ENCODE peak calls at places on chromosomes 16 and 17, in eight cellular contexts. One of them, this sample, is unnamed.

GRCh38 chr17:36879599-36880255 is 57.5 kb upstream of the LHX1 start:
- ATAC-seq in mucosa of descending colon: no peak
- ATAC-seq in RWPE2: no peak
- ATAC-seq in HepG2: no peak
- ATAC-seq in naive thymus-derived CD8-positive, alpha-beta T cell: no peak
- ATAC-seq in omental fat pad: no peak
- ATAC-seq in upper lobe of left lung: no peak
- ATAC-seq in Right ventricle myocardium superior: no peak
- ATAC-seq in this sample: no peak

GRCh38 chr17:14282700-14283099 is 18.2 kb upstream of the HS3ST3B1 start:
- ATAC-seq in mucosa of descending colon: no peak
- ATAC-seq in Right ventricle myocardium superior: no peak
- ATAC-seq in HepG2: no peak
- ATAC-seq in naive thymus-derived CD8-positive, alpha-beta T cell: no peak
- ATAC-seq in RWPE2: no peak
- ATAC-seq in omental fat pad: no peak
- ATAC-seq in upper lobe of left lung: no peak
- ATAC-seq in this sample: no peak

GRCh38 chr17:79087428-79088143 is 13.0 kb downstream of the ENGASE start:
- ATAC-seq in RWPE2: peak
- ATAC-seq in omental fat pad: peak
- ATAC-seq in mucosa of descending colon: peak
- ATAC-seq in Right ventricle myocardium superior: peak
- ATAC-seq in upper lobe of left lung: peak
- ATAC-seq in naive thymus-derived CD8-positive, alpha-beta T cell: peak
- ATAC-seq in HepG2: peak
- ATAC-seq in this sample: peak

GRCh38 chr17:57794841-57795240 is 49.7 kb upstream of the CCDC182 start:
- ATAC-seq in naive thymus-derived CD8-positive, alpha-beta T cell: no peak
- ATAC-seq in HepG2: no peak
- ATAC-seq in mucosa of descending colon: no peak
- ATAC-seq in upper lobe of left lung: no peak
- ATAC-seq in Right ventricle myocardium superior: no peak
- ATAC-seq in omental fat pad: no peak
- ATAC-seq in RWPE2: no peak
- ATAC-seq in this sample: no peak

GRCh38 chr16:84327926-84328505 is 33.3 kb downstream of the WFDC1 start:
- ATAC-seq in omental fat pad: no peak
- ATAC-seq in Right ventricle myocardium superior: no peak
- ATAC-seq in RWPE2: no peak
- ATAC-seq in HepG2: no peak
- ATAC-seq in naive thymus-derived CD8-positive, alpha-beta T cell: no peak
- ATAC-seq in upper lobe of left lung: no peak
- ATAC-seq in mucosa of descending colon: no peak
- ATAC-seq in this sample: no peak

GRCh38 chr17:55524440-55525220 is 13.4 kb upstream of the SMIM36 start:
- ATAC-seq in RWPE2: no peak
- ATAC-seq in mucosa of descending colon: no peak
- ATAC-seq in naive thymus-derived CD8-positive, alpha-beta T cell: no peak
- ATAC-seq in Right ventricle myocardium superior: no peak
- ATAC-seq in HepG2: no peak
- ATAC-seq in omental fat pad: no peak
- ATAC-seq in upper lobe of left lung: no peak
- ATAC-seq in this sample: peak

GRCh38 chr17:76586741-76587487 is 1.3 kb upstream of the ST6GALNAC2 start:
- ATAC-seq in Right ventricle myocardium superior: no peak
- ATAC-seq in mucosa of descending colon: no peak
- ATAC-seq in RWPE2: no peak
- ATAC-seq in upper lobe of left lung: no peak
- ATAC-seq in naive thymus-derived CD8-positive, alpha-beta T cell: no peak
- ATAC-seq in HepG2: no peak
- ATAC-seq in omental fat pad: no peak
- ATAC-seq in this sample: no peak

GRCh38 chr17:72719206-72719581 is 373.3 kb downstream of the SLC39A11 start:
- ATAC-seq in HepG2: no peak
- ATAC-seq in mucosa of descending colon: no peak
- ATAC-seq in RWPE2: no peak
- ATAC-seq in Right ventricle myocardium superior: no peak
- ATAC-seq in naive thymus-derived CD8-positive, alpha-beta T cell: no peak
- ATAC-seq in upper lobe of left lung: peak
- ATAC-seq in omental fat pad: no peak
- ATAC-seq in this sample: peak

GRCh38 chr16:3690991-3691720 is 26.2 kb downstream of the TRAP1 start:
- ATAC-seq in omental fat pad: no peak
- ATAC-seq in naive thymus-derived CD8-positive, alpha-beta T cell: no peak
- ATAC-seq in HepG2: no peak
- ATAC-seq in RWPE2: no peak
- ATAC-seq in mucosa of descending colon: peak
- ATAC-seq in Right ventricle myocardium superior: peak
- ATAC-seq in upper lobe of left lung: no peak
- ATAC-seq in this sample: no peak

GRCh38 chr16:71969353-71969752 is 30.8 kb downstream of the PKD1L3 start:
- ATAC-seq in naive thymus-derived CD8-positive, alpha-beta T cell: no peak
- ATAC-seq in HepG2: no peak
- ATAC-seq in mucosa of descending colon: no peak
- ATAC-seq in RWPE2: no peak
- ATAC-seq in upper lobe of left lung: no peak
- ATAC-seq in omental fat pad: no peak
- ATAC-seq in Right ventricle myocardium superior: no peak
- ATAC-seq in this sample: no peak

GRCh38 chr16:79602615-79603014 is 2.1 kb upstream of the MAF start:
- ATAC-seq in upper lobe of left lung: no peak
- ATAC-seq in omental fat pad: peak
- ATAC-seq in RWPE2: no peak
- ATAC-seq in HepG2: no peak
- ATAC-seq in mucosa of descending colon: no peak
- ATAC-seq in Right ventricle myocardium superior: no peak
- ATAC-seq in naive thymus-derived CD8-positive, alpha-beta T cell: no peak
- ATAC-seq in this sample: peak

GRCh38 chr17:46169913-46170312 is 23.3 kb downstream of the KANSL1 start:
- ATAC-seq in omental fat pad: no peak
- ATAC-seq in Right ventricle myocardium superior: no peak
- ATAC-seq in upper lobe of left lung: no peak
- ATAC-seq in HepG2: no peak
- ATAC-seq in mucosa of descending colon: no peak
- ATAC-seq in naive thymus-derived CD8-positive, alpha-beta T cell: no peak
- ATAC-seq in RWPE2: no peak
- ATAC-seq in this sample: no peak

GRCh38 chr17:58388302-58389190 is 28.8 kb downstream of the RNF43 start:
- ATAC-seq in naive thymus-derived CD8-positive, alpha-beta T cell: no peak
- ATAC-seq in mucosa of descending colon: no peak
- ATAC-seq in RWPE2: no peak
- ATAC-seq in omental fat pad: no peak
- ATAC-seq in Right ventricle myocardium superior: no peak
- ATAC-seq in upper lobe of left lung: no peak
- ATAC-seq in HepG2: no peak
- ATAC-seq in this sample: no peak

GRCh38 chr17:80969030-80969673 is 22.5 kb upstream of the CHMP6 start:
- ATAC-seq in HepG2: peak
- ATAC-seq in upper lobe of left lung: peak
- ATAC-seq in mucosa of descending colon: peak
- ATAC-seq in naive thymus-derived CD8-positive, alpha-beta T cell: no peak
- ATAC-seq in Right ventricle myocardium superior: peak
- ATAC-seq in omental fat pad: no peak
- ATAC-seq in RWPE2: peak
- ATAC-seq in this sample: peak

GRCh38 chr16:11331967-11332366 is 13.3 kb upstream of the RMI2 start:
- ATAC-seq in omental fat pad: no peak
- ATAC-seq in mucosa of descending colon: no peak
- ATAC-seq in Right ventricle myocardium superior: no peak
- ATAC-seq in RWPE2: no peak
- ATAC-seq in HepG2: no peak
- ATAC-seq in naive thymus-derived CD8-positive, alpha-beta T cell: no peak
- ATAC-seq in upper lobe of left lung: no peak
- ATAC-seq in this sample: no peak

GRCh38 chr16:62929593-62929992 is 893.4 kb upstream of the CDH8 start:
- ATAC-seq in RWPE2: no peak
- ATAC-seq in upper lobe of left lung: no peak
- ATAC-seq in Right ventricle myocardium superior: no peak
- ATAC-seq in omental fat pad: no peak
- ATAC-seq in mucosa of descending colon: no peak
- ATAC-seq in HepG2: no peak
- ATAC-seq in naive thymus-derived CD8-positive, alpha-beta T cell: no peak
- ATAC-seq in this sample: no peak

GRCh38 chr17:49187301-49187700 is 23.1 kb downstream of the GNGT2 start:
- ATAC-seq in omental fat pad: no peak
- ATAC-seq in upper lobe of left lung: no peak
- ATAC-seq in HepG2: no peak
- ATAC-seq in RWPE2: no peak
- ATAC-seq in mucosa of descending colon: no peak
- ATAC-seq in naive thymus-derived CD8-positive, alpha-beta T cell: no peak
- ATAC-seq in Right ventricle myocardium superior: no peak
- ATAC-seq in this sample: no peak

GRCh38 chr17:35578195-35578928 is at the start of gene PEX12:
- ATAC-seq in mucosa of descending colon: peak
- ATAC-seq in HepG2: peak
- ATAC-seq in naive thymus-derived CD8-positive, alpha-beta T cell: peak
- ATAC-seq in omental fat pad: peak
- ATAC-seq in upper lobe of left lung: peak
- ATAC-seq in Right ventricle myocardium superior: peak
- ATAC-seq in RWPE2: peak
- ATAC-seq in this sample: peak

GRCh38 chr17:21452377-21453143 is 76.4 kb downstream of the KCNJ12 start:
- ATAC-seq in mucosa of descending colon: peak
- ATAC-seq in upper lobe of left lung: peak
- ATAC-seq in naive thymus-derived CD8-positive, alpha-beta T cell: no peak
- ATAC-seq in RWPE2: no peak
- ATAC-seq in Right ventricle myocardium superior: peak
- ATAC-seq in HepG2: peak
- ATAC-seq in omental fat pad: peak
- ATAC-seq in this sample: no peak

GRCh38 chr17:35773674-35774425 is 13.2 kb downstream of the C17orf50 start:
- ATAC-seq in HepG2: peak
- ATAC-seq in omental fat pad: peak
- ATAC-seq in RWPE2: no peak
- ATAC-seq in mucosa of descending colon: no peak
- ATAC-seq in Right ventricle myocardium superior: no peak
- ATAC-seq in naive thymus-derived CD8-positive, alpha-beta T cell: no peak
- ATAC-seq in upper lobe of left lung: peak
- ATAC-seq in this sample: no peak

GRCh38 chr16:14409563-14409962 is 220.5 kb downstream of the PARN start:
- ATAC-seq in Right ventricle myocardium superior: peak
- ATAC-seq in RWPE2: peak
- ATAC-seq in upper lobe of left lung: peak
- ATAC-seq in HepG2: no peak
- ATAC-seq in omental fat pad: peak
- ATAC-seq in naive thymus-derived CD8-positive, alpha-beta T cell: no peak
- ATAC-seq in mucosa of descending colon: peak
- ATAC-seq in this sample: no peak

GRCh38 chr17:58352843-58353719 is 1.1 kb upstream of the SUPT4H1 start:
- ATAC-seq in omental fat pad: peak
- ATAC-seq in naive thymus-derived CD8-positive, alpha-beta T cell: peak
- ATAC-seq in RWPE2: no peak
- ATAC-seq in Right ventricle myocardium superior: peak
- ATAC-seq in mucosa of descending colon: peak
- ATAC-seq in upper lobe of left lung: no peak
- ATAC-seq in HepG2: no peak
- ATAC-seq in this sample: peak

GRCh38 chr17:38920374-38921291 is 4.8 kb upstream of the LASP1NB start:
- ATAC-seq in upper lobe of left lung: no peak
- ATAC-seq in omental fat pad: no peak
- ATAC-seq in naive thymus-derived CD8-positive, alpha-beta T cell: no peak
- ATAC-seq in RWPE2: no peak
- ATAC-seq in HepG2: no peak
- ATAC-seq in Right ventricle myocardium superior: peak
- ATAC-seq in mucosa of descending colon: no peak
- ATAC-seq in this sample: peak

GRCh38 chr16:71648162-71648561 is 22.2 kb downstream of the MARVELD3 start:
- ATAC-seq in Right ventricle myocardium superior: no peak
- ATAC-seq in naive thymus-derived CD8-positive, alpha-beta T cell: no peak
- ATAC-seq in RWPE2: no peak
- ATAC-seq in upper lobe of left lung: no peak
- ATAC-seq in omental fat pad: no peak
- ATAC-seq in mucosa of descending colon: no peak
- ATAC-seq in HepG2: no peak
- ATAC-seq in this sample: no peak

GRCh38 chr16:60419859-60420258 is 1616.4 kb downstream of the CDH8 start:
- ATAC-seq in mucosa of descending colon: no peak
- ATAC-seq in RWPE2: peak
- ATAC-seq in HepG2: no peak
- ATAC-seq in omental fat pad: no peak
- ATAC-seq in naive thymus-derived CD8-positive, alpha-beta T cell: no peak
- ATAC-seq in Right ventricle myocardium superior: no peak
- ATAC-seq in upper lobe of left lung: no peak
- ATAC-seq in this sample: no peak

GRCh38 chr16:7344806-7345416 is 12.3 kb downstream of the RBFOX1 start:
- ATAC-seq in omental fat pad: no peak
- ATAC-seq in naive thymus-derived CD8-positive, alpha-beta T cell: no peak
- ATAC-seq in HepG2: no peak
- ATAC-seq in RWPE2: no peak
- ATAC-seq in upper lobe of left lung: no peak
- ATAC-seq in mucosa of descending colon: no peak
- ATAC-seq in Right ventricle myocardium superior: peak
- ATAC-seq in this sample: no peak

GRCh38 chr16:78962457-78962929 is 638.0 kb downstream of the MAF start:
- ATAC-seq in Right ventricle myocardium superior: no peak
- ATAC-seq in HepG2: no peak
- ATAC-seq in upper lobe of left lung: no peak
- ATAC-seq in RWPE2: no peak
- ATAC-seq in mucosa of descending colon: no peak
- ATAC-seq in omental fat pad: peak
- ATAC-seq in naive thymus-derived CD8-positive, alpha-beta T cell: no peak
- ATAC-seq in this sample: peak

GRCh38 chr17:82282239-82283207 is 9.0 kb upstream of the CSNK1D start:
- ATAC-seq in upper lobe of left lung: peak
- ATAC-seq in HepG2: peak
- ATAC-seq in omental fat pad: peak
- ATAC-seq in naive thymus-derived CD8-positive, alpha-beta T cell: no peak
- ATAC-seq in RWPE2: peak
- ATAC-seq in Right ventricle myocardium superior: no peak
- ATAC-seq in mucosa of descending colon: peak
- ATAC-seq in this sample: peak

GRCh38 chr17:4497101-4497824 is 1.4 kb upstream of the SPNS2 start:
- ATAC-seq in HepG2: no peak
- ATAC-seq in RWPE2: peak
- ATAC-seq in Right ventricle myocardium superior: no peak
- ATAC-seq in naive thymus-derived CD8-positive, alpha-beta T cell: no peak
- ATAC-seq in omental fat pad: no peak
- ATAC-seq in mucosa of descending colon: no peak
- ATAC-seq in upper lobe of left lung: no peak
- ATAC-seq in this sample: no peak

GRCh38 chr17:64115043-64115698 is 14.8 kb downstream of the ERN1 start:
- ATAC-seq in omental fat pad: peak
- ATAC-seq in HepG2: no peak
- ATAC-seq in upper lobe of left lung: peak
- ATAC-seq in mucosa of descending colon: peak
- ATAC-seq in RWPE2: peak
- ATAC-seq in Right ventricle myocardium superior: no peak
- ATAC-seq in naive thymus-derived CD8-positive, alpha-beta T cell: no peak
- ATAC-seq in this sample: no peak

This sample was measured in activated T-helper 17 cell treated with anti-CD3 and anti-CD28 coated beads, Interleukin-2, amount 50 U/mL, for 72 hours.